ENCODE peak calls at places on chromosomes 1 and 21, in seven cellular contexts. O is NCI-H1092 treated with DMSO at 0.1 percent for 48 hours; C is 8988T; X is CD4-positive, alpha-beta T cell; L is stimulated activated CD4-positive, alpha-beta T cell treated with anti-CD3 and anti-CD28 coated beads, Interleukin-4, amount 100 ng/mL, for 48 hours; H is PC-9; Z is immature natural killer cell. A is an unnamed sample.

GRCh38 chr1:4127595-4128140 is 227.6 kb upstream of the C1orf174 start:
- DNase-seq in Z (no peak), L (no peak), C (no peak), O (no peak), H (no peak), X (no peak), A (no peak)

GRCh38 chr1:35454175-35454574 is 103.0 kb downstream of the KIAA0319L start:
- DNase-seq in Z (no peak), C (no peak), X (no peak), L (no peak), H (no peak), O (no peak), A (no peak)

GRCh38 chr1:199121047-199121446 is 482.2 kb downstream of the PTPRC start:
- DNase-seq in H (no peak), O (no peak), C (no peak), L (no peak), X (no peak), Z (no peak), A (no peak)

GRCh38 chr21:44874497-44875331 is 1.2 kb upstream of the PTTG1IP start:
- DNase-seq in Z (peak), X (peak), O (peak), C (no peak), H (peak), L (peak), A (no peak)

GRCh38 chr1:230407351-230407750 is 18.8 kb downstream of the PGBD5 start:
- DNase-seq in H (no peak), C (no peak), O (no peak), Z (no peak), X (no peak), L (no peak), A (no peak)

GRCh38 chr1:30687886-30688285 is 35.5 kb downstream of the MATN1 start:
- DNase-seq in L (no peak), X (no peak), H (no peak), Z (no peak), O (no peak), C (no peak), A (no peak)

GRCh38 chr1:119489201-119489600 is 17.8 kb upstream of the HSD3B1 start:
- DNase-seq in H (no peak), Z (no peak), C (no peak), X (no peak), L (no peak), O (no peak), A (no peak)

GRCh38 chr1:202888204-202888506 is 794 bp downstream of the RABIF start:
- DNase-seq in C (no peak), H (no peak), L (no peak), O (no peak), Z (no peak), X (no peak), A (no peak)

GRCh38 chr1:151197863-151198253 is 494 bp upstream of the PIP5K1A start:
- DNase-seq in X (no peak), L (no peak), H (peak), C (no peak), Z (no peak), O (peak), A (no peak)

GRCh38 chr1:24551910-24552571 is 3.8 kb upstream of the NCMAP start:
- DNase-seq in O (no peak), C (no peak), H (no peak), L (no peak), X (no peak), Z (no peak), A (no peak)

GRCh38 chr21:35408401-35408800 is 359.3 kb upstream of the RUNX1 start:
- DNase-seq in L (no peak), H (no peak), Z (no peak), X (no peak), C (no peak), O (no peak), A (no peak)

GRCh38 chr1:43270421-43271095 is 775 bp downstream of the TMEM125 start:
- DNase-seq in Z (no peak), L (no peak), O (no peak), H (peak), X (no peak), C (no peak), A (peak)

GRCh38 chr1:230863449-230863848 is 4.9 kb downstream of the C1orf198 start:
- DNase-seq in L (no peak), X (no peak), H (peak), O (no peak), C (no peak), Z (no peak), A (no peak)

GRCh38 chr1:226634611-226635246 is 86.2 kb downstream of the STUM start:
- DNase-seq in X (no peak), O (no peak), L (no peak), Z (no peak), H (no peak), C (no peak), A (no peak)

GRCh38 chr1:19337289-19337688 is 25.2 kb downstream of the SLC66A1 start:
- DNase-seq in H (peak), Z (no peak), X (no peak), C (no peak), L (no peak), O (no peak), A (no peak)

GRCh38 chr1:8599813-8600212 is 217.6 kb downstream of the RERE start:
- DNase-seq in C (no peak), O (no peak), L (no peak), H (no peak), X (no peak), Z (no peak), A (no peak)

GRCh38 chr1:165884690-165885304 is 57.4 kb downstream of the UCK2 start:
- DNase-seq in H (no peak), L (no peak), C (no peak), X (no peak), O (peak), Z (no peak), A (no peak)

GRCh38 chr1:225597926-225598575 is 54.9 kb downstream of the ENAH start:
- DNase-seq in O (no peak), X (no peak), Z (no peak), L (no peak), C (no peak), H (no peak), A (no peak)

GRCh38 chr1:41418868-41419583 is 57.8 kb downstream of the FOXO6 start:
- DNase-seq in Z (no peak), L (no peak), C (peak), O (no peak), H (peak), X (no peak), A (peak)

GRCh38 chr1:66542314-66542713 is 8.4 kb downstream of the SGIP1 start:
- DNase-seq in O (peak), H (no peak), X (no peak), C (no peak), Z (no peak), L (no peak), A (no peak)

GRCh38 chr1:85606414-85606800 is 25.8 kb downstream of the CCN1 start:
- DNase-seq in C (no peak), Z (no peak), X (no peak), O (no peak), H (no peak), L (no peak), A (no peak)

GRCh38 chr1:113676524-113676923 is 82.8 kb downstream of the PHTF1 start:
- DNase-seq in Z (no peak), L (no peak), O (no peak), X (no peak), C (no peak), H (no peak), A (no peak)

GRCh38 chr1:246787781-246788513 is 63.7 kb downstream of the SCCPDH start:
- DNase-seq in C (no peak), L (no peak), H (no peak), X (no peak), O (no peak), Z (no peak), A (no peak)

A was measured in NCI-H1105.